ENCODE peak calls at places on chromosomes 13 and 19, in four cellular contexts. X is T-cell, B is caudate nucleus, P is B cell. Q is an unnamed sample.

GRCh38 chr19:44303305-44303704 is 1.5 kb downstream of the ZNF235 start:
- DNase-seq in X (no peak), B (no peak), P (no peak), Q (no peak)

GRCh38 chr19:49502866-49503581 is 6.8 kb downstream of the RPS11 start:
- DNase-seq in X (peak), B (no peak), P (no peak), Q (no peak)

GRCh38 chr19:12773571-12773970 is 1.8 kb downstream of the HOOK2 start:
- DNase-seq in X (no peak), B (no peak), P (no peak), Q (no peak)

GRCh38 chr19:16566161-16566560 is 6.1 kb downstream of the SLC35E1 start:
- DNase-seq in X (peak), B (no peak), P (peak), Q (no peak)

GRCh38 chr19:21843081-21843480 is 7.1 kb upstream of the ZNF43 start:
- DNase-seq in X (no peak), B (no peak), P (no peak), Q (no peak)

GRCh38 chr13:45695198-45695730 is 6.9 kb upstream of the CBY2 start:
- DNase-seq in X (no peak), B (no peak), P (no peak), Q (peak)

GRCh38 chr19:15436012-15436825 is 13.5 kb downstream of the WIZ start:
- DNase-seq in X (no peak), B (no peak), P (no peak), Q (no peak)

GRCh38 chr19:56808717-56809392 is 31.7 kb downstream of the PEG3 start:
- DNase-seq in X (no peak), B (no peak), P (no peak), Q (no peak)

GRCh38 chr19:45443462-45444317 is 20.0 kb upstream of the ERCC1 start:
- DNase-seq in X (peak), B (peak), P (peak), Q (peak)

GRCh38 chr13:40345654-40346372 is 320.6 kb downstream of the FOXO1 start:
- DNase-seq in X (no peak), B (no peak), P (no peak), Q (no peak)

GRCh38 chr19:11435833-11436313 is 438 bp downstream of the PRKCSH start:
- DNase-seq in X (no peak), B (no peak), P (no peak), Q (no peak)

GRCh38 chr19:1619703-1620102 is 14.4 kb upstream of the UQCR11 start:
- DNase-seq in X (no peak), B (no peak), P (peak), Q (no peak)

GRCh38 chr19:32498641-32499200 is 82.3 kb upstream of the PDCD5 start:
- DNase-seq in X (peak), B (no peak), P (no peak), Q (no peak)

GRCh38 chr19:3125900-3126524 is 9.8 kb upstream of the GNA15 start:
- DNase-seq in X (peak), B (no peak), P (peak), Q (peak)

GRCh38 chr13:110162053-110162452 is 144.9 kb downstream of the COL4A1 start:
- DNase-seq in X (no peak), B (no peak), P (no peak), Q (no peak)

GRCh38 chr19:4380254-4380727 is 20.1 kb downstream of the SH3GL1 start:
- DNase-seq in X (peak), B (no peak), P (peak), Q (no peak)

GRCh38 chr13:32316030-32316344 is 679 bp downstream of the BRCA2 start:
- DNase-seq in X (no peak), B (no peak), P (no peak), Q (no peak)

GRCh38 chr19:12052057-12052570 is 647 bp downstream of the ZNF878 start:
- DNase-seq in X (no peak), B (no peak), P (no peak), Q (no peak)

GRCh38 chr13:105925496-105925895 is 610.0 kb downstream of the EFNB2 start:
- DNase-seq in X (no peak), B (no peak), P (no peak), Q (no peak)

GRCh38 chr19:49613374-49613773 is 22.4 kb downstream of the PRR12 start:
- DNase-seq in X (no peak), B (no peak), P (peak), Q (no peak)

GRCh38 chr13:51821666-51822065 is 17.7 kb upstream of the DHRS12 start:
- DNase-seq in X (peak), B (no peak), P (peak), Q (no peak)

GRCh38 chr19:30074741-30075460 is 132.9 kb downstream of the URI1 start:
- DNase-seq in X (no peak), B (no peak), P (no peak), Q (no peak)

GRCh38 chr19:38664503-38665211 is 17.2 kb downstream of the ACTN4 start:
- DNase-seq in X (no peak), B (no peak), P (peak), Q (no peak)